ENCODE peak calls at places on chromosomes 16 and 17, in five cellular contexts. V is OCI-LY7, F is foreskin fibroblast, Q is retinal pigment epithelial cell, M is Panc1. Y is an unnamed sample.

GRCh38 chr17:81027038-81027437 is 7.9 kb upstream of the BAIAP2 start:
- DNase-seq in V (no peak), F (peak), Q (no peak), M (no peak), Y (no peak)

GRCh38 chr17:12959441-12959840 is 58.4 kb downstream of the ELAC2 start:
- DNase-seq in V (no peak), F (peak), Q (peak), M (no peak), Y (no peak)

GRCh38 chr16:29662000-29662728 is 883 bp upstream of the SPN start:
- DNase-seq in V (no peak), F (no peak), Q (no peak), M (no peak), Y (no peak)

GRCh38 chr16:75323198-75323597 is 71.8 kb upstream of the BCAR1 start:
- DNase-seq in V (no peak), F (peak), Q (no peak), M (no peak), Y (no peak)

GRCh38 chr17:6796887-6797490 is 21.0 kb downstream of the FBXO39 start:
- DNase-seq in V (no peak), F (peak), Q (no peak), M (no peak), Y (no peak)

GRCh38 chr17:29572691-29573557 is 4.4 kb downstream of the TP53I13 start:
- DNase-seq in V (peak), F (peak), Q (no peak), M (no peak), Y (no peak)

GRCh38 chr16:48383204-48383876 is 1.9 kb downstream of the SIAH1 start:
- DNase-seq in V (no peak), F (peak), Q (no peak), M (no peak), Y (no peak)

GRCh38 chr17:75783069-75783783 is 1.4 kb upstream of the UNK start:
- DNase-seq in V (peak), F (peak), Q (no peak), M (no peak), Y (peak)

GRCh38 chr16:26824469-26824868 is 242.3 kb upstream of the C16orf82 start:
- DNase-seq in V (no peak), F (no peak), Q (no peak), M (no peak), Y (no peak)

GRCh38 chr17:57257213-57257873 is 1.0 kb downstream of the MSI2 start:
- DNase-seq in V (peak), F (no peak), Q (no peak), M (no peak), Y (peak)

GRCh38 chr16:51896013-51896412 is 650.9 kb downstream of the TOX3 start:
- DNase-seq in V (no peak), F (no peak), Q (no peak), M (no peak), Y (no peak)

GRCh38 chr16:80277182-80277581 is 263.6 kb upstream of the DYNLRB2 start:
- DNase-seq in V (no peak), F (no peak), Q (no peak), M (no peak), Y (no peak)

GRCh38 chr17:72515291-72516065 is 394.7 kb downstream of the SOX9 start:
- DNase-seq in V (no peak), F (peak), Q (peak), M (no peak), Y (no peak)

GRCh38 chr17:55814377-55814776 is 63.5 kb downstream of the PCTP start:
- DNase-seq in V (no peak), F (peak), Q (no peak), M (no peak), Y (no peak)

GRCh38 chr17:7222972-7223292 is 3.2 kb downstream of the ACADVL start:
- DNase-seq in V (no peak), F (no peak), Q (no peak), M (no peak), Y (no peak)

GRCh38 chr16:14335297-14335696 is 264.2 kb downstream of the MRTFB start:
- DNase-seq in V (peak), F (no peak), Q (no peak), M (no peak), Y (no peak)

GRCh38 chr17:17063546-17064122 is 21.4 kb downstream of the MPRIP start:
- DNase-seq in V (no peak), F (peak), Q (no peak), M (no peak), Y (no peak)

GRCh38 chr17:16915752-16916556 is 56.0 kb downstream of the TNFRSF13B start:
- DNase-seq in V (peak), F (peak), Q (no peak), M (no peak), Y (peak)

GRCh38 chr16:1308036-1308976 is 1.1 kb upstream of the UBE2I start:
- DNase-seq in V (no peak), F (no peak), Q (no peak), M (peak), Y (peak)

GRCh38 chr16:89904606-89905510 is 13.8 kb upstream of the MC1R start:
- DNase-seq in V (no peak), F (no peak), Q (no peak), M (no peak), Y (no peak)

GRCh38 chr16:9901-10665 is 43.3 kb downstream of the POLR3K start:
- DNase-seq in V (no peak), F (no peak), Q (no peak), M (no peak), Y (no peak)

GRCh38 chr16:9119795-9120194 is 28.4 kb downstream of the HAPSTR1 start:
- DNase-seq in V (no peak), F (peak), Q (no peak), M (no peak), Y (no peak)

GRCh38 chr17:6948562-6948961 is 47.3 kb upstream of the ALOX12 start:
- DNase-seq in V (no peak), F (no peak), Q (no peak), M (no peak), Y (no peak)

GRCh38 chr16:57684626-57685358 is 9.8 kb upstream of the DRC7 start:
- DNase-seq in V (no peak), F (no peak), Q (no peak), M (no peak), Y (no peak)

GRCh38 chr17:48388955-48389764 is 40.9 kb downstream of the SKAP1 start:
- DNase-seq in V (no peak), F (no peak), Q (no peak), M (no peak), Y (no peak)

GRCh38 chr17:80395402-80396151 is 19.4 kb upstream of the ENDOV start:
- DNase-seq in V (no peak), F (no peak), Q (no peak), M (no peak), Y (no peak)

GRCh38 chr16:68564367-68564985 is 25.4 kb downstream of the ZFP90 start:
- DNase-seq in V (peak), F (no peak), Q (no peak), M (no peak), Y (no peak)

GRCh38 chr17:48052956-48053757 is 5.0 kb downstream of the NFE2L1 start:
- DNase-seq in V (no peak), F (peak), Q (peak), M (no peak), Y (no peak)

GRCh38 chr16:57801856-57802634 is at the start of gene KIFC3:
- DNase-seq in V (peak), F (peak), Q (no peak), M (no peak), Y (no peak)

GRCh38 chr16:47064775-47065174 is 79.0 kb downstream of the NETO2 start:
- DNase-seq in V (no peak), F (no peak), Q (no peak), M (no peak), Y (no peak)

GRCh38 chr16:2008631-2009301 is 855 bp downstream of the ZNF598 start:
- DNase-seq in V (peak), F (peak), Q (no peak), M (no peak), Y (no peak)

GRCh38 chr17:7235693-7236665 is 1.7 kb upstream of the DVL2 start:
- DNase-seq in V (no peak), F (peak), Q (no peak), M (no peak), Y (no peak)

GRCh38 chr16:35410438-35410837 is 1951.0 kb downstream of the TP53TG3F start:
- DNase-seq in V (no peak), F (no peak), Q (no peak), M (no peak), Y (no peak)

GRCh38 chr16:88920618-88921602 is 54.5 kb upstream of the PABPN1L start:
- DNase-seq in V (no peak), F (peak), Q (no peak), M (no peak), Y (peak)

GRCh38 chr16:84220851-84221250 is 19.0 kb downstream of the KCNG4 start:
- DNase-seq in V (no peak), F (peak), Q (no peak), M (no peak), Y (no peak)

GRCh38 chr17:33987162-33987561 is 267.9 kb upstream of the CCL2 start:
- DNase-seq in V (no peak), F (no peak), Q (no peak), M (no peak), Y (no peak)

GRCh38 chr17:50785942-50786570 is 18.7 kb upstream of the ANKRD40CL start:
- DNase-seq in V (no peak), F (peak), Q (no peak), M (no peak), Y (no peak)

GRCh38 chr16:84806256-84806889 is 13.4 kb upstream of the CRISPLD2 start:
- DNase-seq in V (no peak), F (peak), Q (no peak), M (peak), Y (no peak)

DNA sequence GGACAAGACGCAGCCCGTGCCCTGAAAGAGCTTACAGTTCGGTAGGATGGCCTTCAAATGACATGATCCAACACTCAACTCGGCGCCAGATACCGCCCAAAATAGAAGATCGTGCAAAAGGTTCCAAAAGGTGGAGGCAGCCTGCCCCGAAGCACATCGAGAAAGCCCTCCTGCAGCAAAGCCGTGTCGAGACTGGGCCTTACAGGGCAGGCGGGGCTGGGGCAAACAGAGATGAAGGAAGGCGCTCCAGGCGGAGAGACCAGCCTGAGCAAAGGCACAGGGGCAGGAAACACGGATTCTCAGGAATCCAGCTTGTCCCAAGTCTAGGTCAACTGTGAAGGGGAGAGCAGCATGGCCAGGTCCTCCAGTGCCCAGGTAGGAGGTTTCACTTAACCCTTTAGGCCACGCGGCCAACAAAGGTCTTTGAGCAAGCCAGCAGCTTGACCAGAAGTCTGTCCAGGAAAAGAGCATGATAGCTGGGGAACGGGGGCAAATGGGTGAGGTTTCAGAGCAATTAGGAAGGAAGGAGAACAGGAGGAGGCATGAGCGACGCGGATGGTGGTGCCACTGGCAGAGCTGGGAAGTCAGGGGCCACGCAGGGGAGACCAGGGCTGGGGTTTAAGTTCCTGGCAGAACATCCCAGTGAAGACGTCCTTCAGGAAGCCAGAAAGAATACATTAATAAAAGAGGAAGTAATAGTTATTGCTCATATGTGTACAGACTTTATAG is 21.2 kb upstream of the EIF1 start:
- DNase-seq in V (no peak), F (no peak), Q (no peak), M (no peak), Y (no peak)
- H3K4me3 ChIP-seq in V (peak), F (no peak), Q (no peak), M (peak), Y (no peak)

DNA sequence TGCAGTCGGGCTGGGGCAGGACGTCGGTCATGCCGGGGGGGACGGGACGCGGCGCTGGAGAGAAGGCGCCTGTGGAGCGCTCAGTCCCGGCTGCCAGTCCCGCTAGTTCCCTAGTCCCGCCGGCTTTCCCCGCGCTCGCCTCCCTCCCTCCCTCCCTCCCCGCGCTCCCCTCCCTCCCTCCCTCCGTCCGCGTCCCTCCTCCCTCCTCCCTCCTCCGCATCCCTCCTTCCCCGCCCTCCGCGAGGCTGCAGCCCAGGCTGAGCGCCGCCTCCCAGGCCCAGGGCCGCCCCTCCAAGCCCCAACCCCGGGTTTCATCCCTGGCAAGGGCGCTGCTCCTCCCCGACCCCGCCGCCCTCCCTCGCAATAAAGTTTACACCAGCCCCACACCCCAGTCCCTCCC is 34.8 kb downstream of the TIMM22 start:
- DNase-seq in V (no peak), F (peak), Q (no peak), M (no peak), Y (no peak)
- H3K4me3 ChIP-seq in V (no peak), F (no peak), Q (peak), M (no peak), Y (no peak)

DNA sequence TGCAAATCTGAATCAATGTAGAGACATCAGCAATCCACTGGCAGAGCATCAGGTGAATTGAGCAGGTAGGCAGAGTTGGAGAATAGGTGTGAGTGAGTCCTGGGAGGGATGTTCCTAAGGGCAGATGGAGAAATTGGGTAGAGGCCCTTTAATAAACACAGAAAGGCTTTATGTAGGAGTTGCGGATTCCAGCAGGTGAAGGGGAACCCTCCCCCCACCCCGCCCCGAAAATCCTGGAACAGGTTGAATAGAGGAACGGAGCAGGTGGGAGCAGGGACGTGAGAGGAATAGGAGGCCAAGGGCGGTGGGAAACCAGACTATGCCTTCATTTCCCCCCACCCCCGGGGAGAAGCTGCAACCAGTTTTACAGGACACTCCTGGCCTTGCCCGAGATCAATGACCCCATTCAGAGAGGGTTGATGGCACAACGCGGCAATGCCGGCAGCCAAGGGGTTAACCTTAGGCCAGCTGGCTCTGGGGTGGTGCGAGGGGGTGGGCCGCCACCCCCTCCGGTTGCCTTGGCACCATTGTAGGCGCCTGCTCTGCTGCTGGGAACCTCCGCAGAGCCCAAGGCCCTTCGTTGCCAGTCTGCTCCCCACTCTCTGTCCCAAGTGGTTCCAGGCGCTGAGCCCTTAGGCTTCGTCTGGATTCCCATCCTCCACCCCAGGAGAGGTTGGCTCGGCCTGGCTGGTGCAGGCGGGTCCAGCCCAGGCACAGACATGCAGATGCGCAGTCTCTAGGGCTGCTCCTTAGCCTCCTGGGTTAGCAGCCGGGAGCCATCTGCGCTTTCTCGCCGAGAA is 814 bp upstream of the RUNDC3A start:
- DNase-seq in V (no peak), F (peak), Q (no peak), M (no peak), Y (no peak)
- H3K4me3 ChIP-seq in V (no peak), F (peak), Q (peak), M (peak), Y (peak)

GRCh38 chr16:15576960-15577958 is 65.7 kb downstream of the MARF1 start:
- DNase-seq in V (no peak), F (no peak), Q (no peak), M (no peak), Y (no peak)

GRCh38 chr16:15572329-15573001 is 70.5 kb downstream of the MARF1 start:
- DNase-seq in V (no peak), F (peak), Q (no peak), M (no peak), Y (no peak)

GRCh38 chr16:15574614-15574948 is 68.4 kb downstream of the MARF1 start:
- DNase-seq in V (no peak), F (no peak), Q (no peak), M (no peak), Y (no peak)

GRCh38 chr16:15575293-15576049 is 67.5 kb downstream of the MARF1 start:
- DNase-seq in V (peak), F (no peak), Q (no peak), M (no peak), Y (no peak)

GRCh38 chr16:15573274-15573895 is 69.6 kb downstream of the MARF1 start:
- DNase-seq in V (no peak), F (peak), Q (no peak), M (no peak), Y (no peak)
- H3K4me3 ChIP-seq in V (no peak), F (no peak), Q (no peak), M (no peak), Y (no peak)

DNA sequence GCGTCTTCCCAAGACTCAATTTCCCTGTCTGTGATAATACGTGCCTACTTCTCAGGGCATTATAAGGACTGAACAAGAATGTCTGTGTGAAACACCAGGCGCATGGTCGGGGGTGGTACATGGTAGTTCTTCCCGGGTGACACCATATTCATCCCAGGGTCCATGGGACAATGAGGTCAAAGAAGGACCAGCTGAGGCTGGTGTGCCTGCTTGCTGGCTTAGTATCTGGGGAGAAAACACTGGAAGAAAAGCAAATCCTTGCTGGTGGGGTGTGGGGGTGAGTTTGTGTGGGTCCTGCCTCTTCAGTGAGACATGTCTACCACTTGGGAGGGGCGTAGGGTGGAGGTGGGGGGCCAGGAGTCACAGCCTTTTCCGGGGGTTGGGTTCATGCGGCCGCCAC is 174.2 kb downstream of the RAB11FIP4 start:
- DNase-seq in V (no peak), F (no peak), Q (no peak), M (no peak), Y (no peak)
- H3K4me3 ChIP-seq in V (no peak), F (peak), Q (no peak), M (no peak), Y (no peak)